ENCODE peak calls at places on chromosomes 11 and 22, in five cellular contexts. X is endothelial cell; P is fibroblast of villous mesenchyme; R is neuronal stem cell; W is effector CD4-positive, alpha-beta T cell. N is an unnamed sample.
A peak's percentile ranks its signal among the peaks of the same experiment; 100 is the strongest.

GRCh38 chr11:62905286-62905685 is 15.9 kb downstream of the CHRM1 start:
- DNase-seq in X (no peak), P (peak; percentile 27), R (no peak), W (no peak), N (peak; percentile 30)

GRCh38 chr11:2825261-2825885 is 60.2 kb downstream of the CDKN1C start:
- DNase-seq in X (no peak), P (peak; percentile 90), R (no peak), W (no peak), N (no peak)

GRCh38 chr22:19715286-19715939 is 1.1 kb downstream of the SEPTIN5 start:
- DNase-seq in X (no peak), P (no peak), R (no peak), W (no peak), N (no peak)

GRCh38 chr22:33569547-33569946 is 350.7 kb downstream of the LARGE1 start:
- DNase-seq in X (no peak), P (no peak), R (no peak), W (no peak), N (no peak)

GRCh38 chr11:85182437-85183109 is 444.6 kb downstream of the DLG2 start:
- DNase-seq in X (peak; percentile 27), P (no peak), R (peak; percentile 23), W (no peak), N (peak; percentile 83)

GRCh38 chr11:27916541-27917100 is 191.3 kb downstream of the KIF18A start:
- DNase-seq in X (no peak), P (peak; percentile 95), R (no peak), W (no peak), N (no peak)

GRCh38 chr22:45263790-45264269 is 20.9 kb upstream of the UPK3A start:
- DNase-seq in X (peak; percentile 71), P (peak; percentile 90), R (no peak), W (no peak), N (peak; percentile 69)

GRCh38 chr22:43862074-43862881 is at the start of gene SULT4A1:
- DNase-seq in X (no peak), P (no peak), R (peak; percentile 46), W (no peak), N (no peak)

GRCh38 chr11:126443120-126443519 is 87.6 kb downstream of the ST3GAL4 start:
- DNase-seq in X (no peak), P (no peak), R (no peak), W (no peak), N (no peak)

GRCh38 chr11:32723332-32723731 is 71.1 kb downstream of the CCDC73 start:
- DNase-seq in X (no peak), P (no peak), R (no peak), W (no peak), N (no peak)

GRCh38 chr11:101470881-101471535 is 112.8 kb downstream of the TRPC6 start:
- DNase-seq in X (no peak), P (peak; percentile 19), R (no peak), W (no peak), N (no peak)

GRCh38 chr22:19848298-19849224 is 6.1 kb downstream of the GNB1L start:
- DNase-seq in X (no peak), P (no peak), R (no peak), W (no peak), N (no peak)

GRCh38 chr11:70846781-70847400 is 405.5 kb downstream of the SHANK2 start:
- DNase-seq in X (no peak), P (no peak), R (no peak), W (no peak), N (no peak)

GRCh38 chr11:14190992-14191773 is 167.8 kb downstream of the RRAS2 start:
- DNase-seq in X (no peak), P (no peak), R (no peak), W (no peak), N (no peak)

GRCh38 chr11:65103476-65103875 is 7.5 kb downstream of the VPS51 start:
- DNase-seq in X (no peak), P (no peak), R (no peak), W (no peak), N (no peak)

GRCh38 chr11:64583296-64584262 is 7.4 kb upstream of the SLC22A12 start:
- DNase-seq in X (no peak), P (no peak), R (no peak), W (no peak), N (no peak)

GRCh38 chr22:38228873-38229740 is 27.3 kb downstream of the MAFF start:
- DNase-seq in X (no peak), P (peak; percentile 58), R (no peak), W (no peak), N (no peak)

GRCh38 chr22:48595511-48595905 is 1232.2 kb downstream of the BRD1 start:
- DNase-seq in X (no peak), P (no peak), R (no peak), W (no peak), N (no peak)

GRCh38 chr11:130653838-130654601 is 205.6 kb downstream of the ADAMTS15 start:
- DNase-seq in X (no peak), P (no peak), R (no peak), W (no peak), N (peak; percentile 30)

GRCh38 chr11:23866641-23867040 is 630.2 kb upstream of the LUZP2 start:
- DNase-seq in X (no peak), P (no peak), R (no peak), W (no peak), N (no peak)

GRCh38 chr11:133947298-133947905 is 9.4 kb downstream of the IGSF9B start:
- DNase-seq in X (peak; percentile 81), P (peak; percentile 32), R (peak; percentile 66), W (peak; percentile 48), N (no peak)

GRCh38 chr11:32982626-32983025 is 33.1 kb upstream of the DEPDC7 start:
- DNase-seq in X (no peak), P (no peak), R (no peak), W (no peak), N (no peak)

GRCh38 chr11:11605821-11606450 is 15.9 kb downstream of the GALNT18 start:
- DNase-seq in X (no peak), P (no peak), R (no peak), W (no peak), N (no peak)

GRCh38 chr11:118229274-118229847 is 4.5 kb upstream of the JAML start:
- DNase-seq in X (no peak), P (no peak), R (no peak), W (no peak), N (no peak)

GRCh38 chr22:49535527-49536125 is 292.0 kb downstream of the BRD1 start:
- DNase-seq in X (no peak), P (no peak), R (no peak), W (no peak), N (no peak)

GRCh38 chr11:34769224-34769623 is 147.0 kb downstream of the APIP start:
- DNase-seq in X (no peak), P (no peak), R (no peak), W (no peak), N (no peak)

GRCh38 chr22:44879301-44879680 is 126.9 kb downstream of the ARHGAP8 start:
- DNase-seq in X (no peak), P (no peak), R (no peak), W (no peak), N (no peak)

GRCh38 chr11:115256326-115257197 is 247.7 kb downstream of the CADM1 start:
- DNase-seq in X (peak; percentile 12), P (no peak), R (no peak), W (no peak), N (no peak)

GRCh38 chr11:108569896-108570295 is 23.7 kb downstream of the EXPH5 start:
- DNase-seq in X (no peak), P (no peak), R (no peak), W (no peak), N (no peak)

GRCh38 chr22:38873469-38874411 is 1.7 kb upstream of the CBX6 start:
- DNase-seq in X (no peak), P (no peak), R (no peak), W (peak; percentile 59), N (no peak)

GRCh38 chr22:35205956-35206355 is 51.3 kb upstream of the HMGXB4 start:
- DNase-seq in X (no peak), P (peak; percentile 6), R (no peak), W (no peak), N (no peak)

N was measured in pons.